ENCODE peak calls at places on chromosomes 16 and 17, in six cellular contexts. Z is lower leg skin; Q is sigmoid colon; X is kidney; H is CD4-positive, alpha-beta T cell; W is MCF 10A. C is an unnamed sample.

GRCh38 chr17:43423777-43424455 is 25.1 kb downstream of the ARL4D start:
- DNase-seq in Z (no peak), Q (no peak), X (no peak), H (no peak), W (no peak), C (no peak)

GRCh38 chr16:67856927-67857546 is 9.5 kb upstream of the CENPT start:
- DNase-seq in Z (no peak), Q (no peak), X (no peak), H (no peak), W (no peak), C (no peak)

GRCh38 chr16:87657621-87658192 is 55.4 kb downstream of the JPH3 start:
- DNase-seq in Z (no peak), Q (no peak), X (no peak), H (no peak), W (peak; percentile 65), C (no peak)

GRCh38 chr16:67068212-67068753 is 39.3 kb downstream of the CBFB start:
- DNase-seq in Z (no peak), Q (no peak), X (no peak), H (no peak), W (peak; percentile 27), C (no peak)

GRCh38 chr17:82920150-82920549 is 80.3 kb upstream of the ZNF750 start:
- DNase-seq in Z (no peak), Q (no peak), X (peak; percentile 61), H (no peak), W (no peak), C (no peak)

GRCh38 chr17:80187493-80187892 is 17.7 kb downstream of the CARD14 start:
- DNase-seq in Z (peak; percentile 59), Q (peak; percentile 83), X (peak; percentile 87), H (no peak), W (peak; percentile 84), C (no peak)

GRCh38 chr17:33463887-33464286 is 170.8 kb upstream of the ASIC2 start:
- DNase-seq in Z (no peak), Q (no peak), X (no peak), H (no peak), W (no peak), C (no peak)

GRCh38 chr17:37885136-37885535 is 39.1 kb upstream of the TBC1D3K start:
- DNase-seq in Z (no peak), Q (no peak), X (no peak), H (no peak), W (no peak), C (no peak)

GRCh38 chr17:35521150-35521549 is 16.3 kb downstream of the SLFN12L start:
- DNase-seq in Z (no peak), Q (no peak), X (no peak), H (no peak), W (no peak), C (no peak)

GRCh38 chr16:68823401-68823800 is 19.9 kb upstream of the TANGO6 start:
- DNase-seq in Z (no peak), Q (no peak), X (no peak), H (no peak), W (no peak), C (no peak)

GRCh38 chr17:57956311-57957119 is 1.3 kb upstream of the CUEDC1 start:
- DNase-seq in Z (no peak), Q (peak; percentile 55), X (no peak), H (peak; percentile 12), W (no peak), C (no peak)

GRCh38 chr16:13110124-13110796 is 208.9 kb downstream of the SHISA9 start:
- DNase-seq in Z (no peak), Q (peak; percentile 69), X (peak; percentile 70), H (no peak), W (peak; percentile 93), C (no peak)

GRCh38 chr17:7179317-7180254 is at the start of gene ASGR1:
- DNase-seq in Z (no peak), Q (peak; percentile 63), X (no peak), H (no peak), W (no peak), C (peak; percentile 33)

GRCh38 chr16:69311533-69312388 is 611 bp downstream of the VPS4A start:
- DNase-seq in Z (no peak), Q (peak; percentile 72), X (no peak), H (no peak), W (peak; percentile 43), C (no peak)

GRCh38 chr16:23469814-23470213 is 16.8 kb upstream of the COG7 start:
- DNase-seq in Z (peak; percentile 47), Q (no peak), X (no peak), H (no peak), W (peak; percentile 84), C (no peak)

GRCh38 chr17:15261818-15262290 is 3.3 kb downstream of the PMP22 start:
- DNase-seq in Z (no peak), Q (no peak), X (no peak), H (no peak), W (no peak), C (no peak)

GRCh38 chr16:12137344-12138094 is 161.0 kb downstream of the SNX29 start:
- DNase-seq in Z (no peak), Q (no peak), X (no peak), H (no peak), W (no peak), C (no peak)

GRCh38 chr17:18339933-18340332 is 23.4 kb downstream of the SHMT1 start:
- DNase-seq in Z (no peak), Q (no peak), X (no peak), H (no peak), W (no peak), C (no peak)

DNA sequence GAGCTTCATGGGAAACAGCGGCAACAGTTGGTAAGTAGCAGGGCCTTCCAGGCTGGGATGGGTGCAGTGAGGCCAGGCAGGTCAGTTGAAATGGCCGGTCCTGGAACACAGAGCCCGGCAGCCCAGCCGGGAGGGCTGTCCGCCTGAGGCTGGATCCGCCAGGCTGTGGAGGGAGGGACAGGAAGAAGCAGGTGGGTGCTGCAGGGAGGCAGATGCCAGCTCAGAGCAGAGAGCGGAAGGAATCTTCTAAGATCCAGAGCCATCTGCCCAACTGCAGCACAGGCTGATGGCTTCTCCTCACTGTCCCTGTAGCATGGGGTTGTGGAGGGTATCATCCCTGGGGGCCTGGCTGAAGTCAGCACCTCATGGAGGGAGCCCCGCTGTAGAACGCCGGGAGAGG is 609 bp downstream of the RNF112 start:
- DNase-seq in Z (no peak), Q (no peak), X (no peak), H (no peak), W (no peak), C (no peak)
- TF ChIP-seq CTCF in Z (no peak), Q (no peak), X (no peak), H (no peak), W (no peak), C (no peak)

GRCh38 chr17:79126139-79126538 is 51.5 kb downstream of the ENGASE start:
- DNase-seq in Z (no peak), Q (no peak), X (no peak), H (no peak), W (peak; percentile 20), C (no peak)
- TF ChIP-seq CTCF in Z (no peak), Q (no peak), X (no peak), H (no peak), W (no peak), C (no peak)

DNA sequence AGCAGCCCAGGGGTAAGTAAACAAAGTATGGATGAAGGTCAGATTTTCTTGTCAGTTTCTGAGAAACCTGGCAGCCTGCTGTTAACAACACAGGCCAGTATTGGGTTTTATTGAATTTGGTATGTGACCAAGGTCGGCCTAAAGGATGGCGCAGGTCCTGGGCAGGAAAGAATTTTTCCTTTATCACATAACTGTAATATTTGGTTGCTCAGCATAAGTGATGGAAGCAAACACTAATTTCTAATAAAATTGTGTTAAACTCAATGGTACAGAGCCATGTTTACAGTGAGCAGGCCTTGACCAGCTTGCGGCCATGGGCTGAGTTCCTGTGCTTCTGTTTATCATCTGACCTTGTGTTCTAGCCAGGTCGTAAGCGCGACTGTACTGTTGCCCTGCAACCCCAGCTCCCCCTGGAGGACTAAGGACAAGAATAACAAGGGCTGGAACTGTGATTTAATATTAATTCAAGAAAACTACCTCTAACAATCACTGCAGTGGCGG is 10.5 kb downstream of the POLDIP2 start:
- DNase-seq in Z (no peak), Q (no peak), X (no peak), H (no peak), W (no peak), C (peak; percentile 4)
- TF ChIP-seq CTCF in Z (no peak), Q (no peak), X (peak; percentile 47), H (no peak), W (no peak), C (no peak)

GRCh38 chr16:57352636-57353047 is 5.9 kb upstream of the CCL22 start:
- DNase-seq in Z (no peak), Q (no peak), X (peak; percentile 66), H (no peak), W (no peak), C (no peak)

GRCh38 chr16:57348361-57348760 is 10.2 kb upstream of the CCL22 start:
- DNase-seq in Z (no peak), Q (no peak), X (no peak), H (no peak), W (no peak), C (no peak)

GRCh38 chr16:57347858-57348257 is 10.7 kb upstream of the CCL22 start:
- DNase-seq in Z (no peak), Q (no peak), X (no peak), H (no peak), W (no peak), C (no peak)

GRCh38 chr16:57345666-57346204 is 12.8 kb upstream of the CCL22 start:
- DNase-seq in Z (no peak), Q (no peak), X (no peak), H (no peak), W (no peak), C (no peak)

GRCh38 chr16:57349212-57350031 is 9.2 kb upstream of the CCL22 start:
- DNase-seq in Z (no peak), Q (no peak), X (no peak), H (no peak), W (no peak), C (no peak)
- TF ChIP-seq CTCF in Z (no peak), Q (no peak), X (no peak), H (no peak), W (no peak), C (no peak)

GRCh38 chr16:89360760-89361435 is 129.5 kb downstream of the ANKRD11 start:
- DNase-seq in Z (no peak), Q (no peak), X (peak; percentile 80), H (peak; percentile 65), W (no peak), C (peak; percentile 59)
- TF ChIP-seq CTCF in Z (no peak), Q (no peak), X (no peak), H (no peak), W (no peak), C (no peak)

GRCh38 chr16:21101631-21102420 is 48.8 kb downstream of the DNAH3 start:
- DNase-seq in Z (no peak), Q (no peak), X (no peak), H (no peak), W (peak; percentile 43), C (no peak)
- TF ChIP-seq CTCF in Z (no peak), Q (no peak), X (peak; percentile 24), H (peak; percentile 14), W (peak; percentile 30), C (no peak)